ENCODE peak calls at places on chromosome 2, in ten cellular contexts. G, F, W, Y, Z, E, M, A, X and J are unnamed samples.

GRCh38 chr2:203579131-203579643 is 44.1 kb upstream of the RAPH1 start:
- DNase-seq in G (peak), F (peak), W (no peak), Y (no peak), Z (peak), E (peak), M (no peak), A (no peak), X (no peak), J (peak)

GRCh38 chr2:241956521-241957110 is 87.1 kb downstream of the RTP5 start:
- DNase-seq in G (no peak), F (no peak), W (no peak), Y (no peak), Z (no peak), E (no peak), M (no peak), A (no peak), X (no peak), J (no peak)

GRCh38 chr2:156585457-156585856 is 149.3 kb downstream of the GPD2 start:
- DNase-seq in G (no peak), F (no peak), W (no peak), Y (no peak), Z (no peak), E (no peak), M (no peak), A (no peak), X (no peak), J (no peak)

GRCh38 chr2:98085649-98086048 is 1.3 kb upstream of the VWA3B start:
- DNase-seq in G (no peak), F (no peak), W (no peak), Y (no peak), Z (no peak), E (peak), M (no peak), A (no peak), X (no peak), J (no peak)

GRCh38 chr2:71330585-71331330 is 824 bp upstream of the ZNF638 start:
- DNase-seq in G (no peak), F (no peak), W (no peak), Y (no peak), Z (no peak), E (no peak), M (no peak), A (no peak), X (no peak), J (no peak)

GRCh38 chr2:191379375-191379774 is 134.2 kb downstream of the MYO1B start:
- DNase-seq in G (no peak), F (no peak), W (no peak), Y (no peak), Z (no peak), E (no peak), M (no peak), A (no peak), X (no peak), J (no peak)

GRCh38 chr2:96970248-96970875 is 16.0 kb downstream of the FAM178B start:
- DNase-seq in G (no peak), F (no peak), W (no peak), Y (no peak), Z (no peak), E (peak), M (peak), A (no peak), X (no peak), J (no peak)

GRCh38 chr2:2324565-2325101 is 6.4 kb downstream of the MYT1L start:
- DNase-seq in G (no peak), F (no peak), W (no peak), Y (no peak), Z (no peak), E (peak), M (no peak), A (no peak), X (no peak), J (no peak)

GRCh38 chr2:188610050-188610444 is 318.4 kb downstream of the GULP1 start:
- DNase-seq in G (no peak), F (no peak), W (no peak), Y (no peak), Z (peak), E (no peak), M (no peak), A (no peak), X (no peak), J (no peak)

GRCh38 chr2:172119089-172119488 is 16.4 kb upstream of the DLX2 start:
- DNase-seq in G (peak), F (peak), W (no peak), Y (no peak), Z (peak), E (peak), M (no peak), A (no peak), X (no peak), J (peak)

GRCh38 chr2:39494784-39495251 is 57.7 kb upstream of the MAP4K3 start:
- DNase-seq in G (peak), F (peak), W (no peak), Y (no peak), Z (peak), E (no peak), M (no peak), A (peak), X (no peak), J (peak)